ENCODE peak calls at places on chromosome 10, in six cellular contexts. N is ovary, Y is HepG2, L is heart right ventricle, J is upper lobe of right lung, H is aorta. R is an unnamed sample. For H3K27me3, the result is how much of the 10 kb centered on the place peaks cover.

GRCh38 chr10:123515661-123516060 is 150.5 kb upstream of the GPR26 start:
- DNase-seq in H (no peak), L (no peak), N (no peak), Y (no peak), J (no peak), R (no peak)

GRCh38 chr10:127372361-127372760 is 176.0 kb upstream of the INSYN2A start:
- DNase-seq in H (no peak), J (no peak), Y (no peak), L (no peak), N (no peak), R (no peak)

GRCh38 chr10:61923210-61924024 is 21.9 kb downstream of the ARID5B start:
- DNase-seq in Y (peak), N (no peak), H (no peak), L (no peak), J (no peak), R (peak)

GRCh38 chr10:78433722-78434535 is 400.3 kb downstream of the RPS24 start:
- DNase-seq in H (peak), L (no peak), Y (no peak), J (no peak), N (peak), R (no peak)

GRCh38 chr10:98778277-98778759 is 331.6 kb upstream of the HPS1 start:
- DNase-seq in L (no peak), J (no peak), N (no peak), Y (no peak), H (no peak), R (no peak)

GRCh38 chr10:18918545-18918944 is 130.1 kb upstream of the MALRD1 start:
- DNase-seq in H (no peak), L (no peak), Y (no peak), N (no peak), J (no peak), R (peak)

GRCh38 chr10:23994459-23995046 is 214.4 kb upstream of the KIAA1217 start:
- DNase-seq in Y (peak), N (peak), H (peak), J (no peak), L (peak), R (peak)

GRCh38 chr10:1359599-1359955 is 303.4 kb downstream of the WDR37 start:
- DNase-seq in L (no peak), J (peak), N (no peak), H (no peak), Y (no peak), R (no peak)

GRCh38 chr10:25561761-25562160 is 372.3 kb upstream of the MYO3A start:
- DNase-seq in Y (no peak), J (no peak), H (no peak), L (no peak), N (no peak), R (no peak)

GRCh38 chr10:91194497-91195179 is 25.8 kb upstream of the PCGF5 start:
- DNase-seq in J (no peak), H (no peak), N (no peak), L (no peak), Y (no peak), R (no peak)

GRCh38 chr10:43265799-43266721 is 805 bp downstream of the RASGEF1A start:
- DNase-seq in Y (peak), J (peak), N (no peak), L (no peak), H (no peak), R (no peak)

GRCh38 chr10:22740180-22740579 is 25.8 kb upstream of the PIP4K2A start:
- DNase-seq in J (no peak), Y (peak), H (no peak), N (no peak), L (no peak), R (no peak)

GRCh38 chr10:98013122-98013521 is 17.3 kb downstream of the CRTAC1 start:
- DNase-seq in N (no peak), L (no peak), Y (no peak), J (no peak), H (no peak), R (no peak)

GRCh38 chr10:51861731-51862130 is 162.3 kb upstream of the CSTF2T start:
- DNase-seq in L (no peak), J (no peak), N (no peak), Y (no peak), H (no peak), R (no peak)

GRCh38 chr10:72248477-72249151 is 25.1 kb upstream of the DDIT4 start:
- DNase-seq in J (peak), N (peak), L (peak), H (peak), Y (peak), R (peak)

GRCh38 chr10:24444337-24444736 is 235.4 kb downstream of the KIAA1217 start:
- DNase-seq in N (no peak), L (no peak), H (no peak), Y (no peak), J (no peak), R (peak)

GRCh38 chr10:129680661-129681344 is 213.8 kb downstream of the MGMT start:
- DNase-seq in J (no peak), H (no peak), L (no peak), Y (no peak), N (no peak), R (no peak)

GRCh38 chr10:44651834-44652233 is 259.3 kb upstream of the TMEM72 start:
- DNase-seq in H (no peak), Y (no peak), J (no peak), L (no peak), N (no peak), R (no peak)

GRCh38 chr10:123011987-123012386 is 3.2 kb downstream of the ACADSB start:
- DNase-seq in H (no peak), L (no peak), N (no peak), J (no peak), Y (no peak), R (no peak)

GRCh38 chr10:76946268-76946667 is 691.3 kb downstream of the KCNMA1 start:
- DNase-seq in H (no peak), J (no peak), N (no peak), Y (no peak), L (no peak), R (no peak)

GRCh38 chr10:118799779-118800178 is 45.0 kb upstream of the CACUL1 start:
- DNase-seq in N (no peak), Y (no peak), L (no peak), J (no peak), H (no peak), R (peak)

GRCh38 chr10:59825932-59826331 is 72.7 kb upstream of the MRLN start:
- DNase-seq in H (no peak), N (no peak), J (no peak), L (no peak), Y (no peak), R (no peak)

GRCh38 chr10:44985175-44985681 is 6.6 kb upstream of the DEPP1 start:
- DNase-seq in H (no peak), L (no peak), Y (no peak), J (no peak), N (peak), R (no peak)

GRCh38 chr10:71045188-71045841 is 156.9 kb upstream of the PCBD1 start:
- DNase-seq in N (no peak), L (no peak), J (no peak), H (peak), Y (no peak), R (no peak)

GRCh38 chr10:93478873-93479272 is 3.3 kb downstream of the MYOF start:
- DNase-seq in L (no peak), J (no peak), Y (no peak), N (no peak), H (no peak), R (no peak)

GRCh38 chr10:15224948-15225347 is 56.5 kb upstream of the NMT2 start:
- DNase-seq in N (no peak), J (no peak), L (no peak), Y (no peak), H (no peak), R (no peak)

GRCh38 chr10:12042409-12042796 is 206 bp downstream of the UPF2 start:
- DNase-seq in Y (no peak), L (peak), H (peak), N (no peak), J (peak), R (no peak)

DNA sequence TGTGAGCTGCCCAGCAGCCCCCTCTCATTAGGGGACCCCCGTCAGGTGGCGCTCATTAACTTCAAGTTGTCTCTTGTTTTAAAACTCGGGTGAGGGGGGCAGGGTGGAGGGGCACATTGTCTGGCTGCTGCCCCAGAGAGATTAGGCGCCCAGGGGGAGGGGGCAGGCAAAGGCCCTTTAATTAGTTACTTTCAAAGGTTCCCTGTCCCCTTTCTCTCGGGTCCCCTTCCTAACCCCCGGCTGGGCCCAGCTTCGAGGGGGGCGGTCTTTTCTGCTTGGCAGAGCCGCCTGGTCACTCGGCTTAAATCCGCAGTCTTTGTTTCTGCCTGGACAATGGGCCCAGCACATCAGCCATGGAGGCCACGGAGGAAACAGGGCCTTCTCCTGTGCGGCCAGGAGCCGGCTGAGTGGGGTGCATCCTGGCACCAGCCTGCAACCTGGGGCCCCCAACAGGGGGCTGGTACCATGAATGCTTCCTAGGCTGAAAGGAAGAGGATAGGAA is 38.9 kb upstream of the SLF2 start:
- DNase-seq in J (no peak), Y (no peak), L (no peak), H (peak), N (no peak), R (no peak)
- H3K27me3 ChIP-seq in J (under half), Y (under half), L (half or more), H (under half), N (under half), R (half or more)

GRCh38 chr10:83127942-83128575 is 1011.2 kb upstream of the GHITM start:
- DNase-seq in H (no peak), L (no peak), Y (no peak), J (no peak), N (no peak), R (peak)
- H3K27me3 ChIP-seq in H (under half), L (under half), Y (under half), J (under half), N (under half), R (under half)

DNA sequence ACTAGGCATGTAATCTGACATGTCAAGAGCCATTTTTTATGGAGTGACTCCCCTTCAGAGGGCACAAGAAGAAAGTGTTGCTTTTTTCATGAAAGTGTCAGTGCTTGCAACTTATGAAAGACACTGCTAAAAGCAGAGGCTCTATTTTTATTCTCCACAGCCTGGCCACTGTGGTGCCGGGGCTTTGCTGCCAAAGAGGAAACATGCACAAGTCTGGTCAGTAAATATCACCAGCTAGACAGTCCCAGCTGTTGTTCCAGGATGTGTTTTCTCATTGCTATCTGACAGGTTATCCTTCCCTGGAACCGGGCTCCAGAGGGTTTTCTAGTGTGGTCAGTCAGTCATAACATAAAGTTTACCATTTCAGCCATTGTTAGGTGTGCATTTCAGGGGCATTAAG is 180.7 kb upstream of the PITRM1 start:
- DNase-seq in J (no peak), Y (no peak), H (no peak), L (no peak), N (no peak), R (no peak)
- H3K27me3 ChIP-seq in J (under half), Y (under half), H (under half), L (under half), N (under half), R (under half)

DNA sequence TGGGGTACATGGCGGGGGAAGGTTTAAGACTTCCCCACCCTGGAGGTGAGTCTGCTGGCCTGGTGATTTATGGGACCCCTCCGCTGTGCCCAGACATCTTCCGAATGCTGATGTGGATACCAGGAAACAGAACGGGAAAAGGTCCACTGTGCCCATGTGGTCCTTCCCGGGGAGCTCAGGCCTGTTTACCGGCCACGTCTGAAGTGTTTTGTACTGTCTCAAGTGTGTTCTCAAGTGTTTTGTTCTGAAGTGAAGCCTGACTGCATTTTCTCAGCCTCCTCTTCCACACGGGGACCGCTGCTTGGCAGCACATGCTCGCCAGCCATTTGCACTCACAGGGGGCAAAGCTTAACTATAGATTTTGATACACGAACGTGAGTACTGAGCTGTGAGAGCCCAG is 127.2 kb downstream of the TEX36 start:
- DNase-seq in L (no peak), Y (no peak), H (no peak), J (no peak), N (no peak), R (no peak)
- H3K27me3 ChIP-seq in L (under half), Y (under half), H (under half), J (under half), N (under half), R (under half)

GRCh38 chr10:29883231-29883630 is 176.2 kb downstream of the JCAD start:
- DNase-seq in L (no peak), J (no peak), H (no peak), Y (no peak), N (no peak), R (no peak)
- H3K27me3 ChIP-seq in L (under half), J (under half), H (under half), Y (under half), N (under half), R (under half)

GRCh38 chr10:121450247-121450646 is 148.0 kb downstream of the FGFR2 start:
- DNase-seq in J (no peak), L (no peak), N (no peak), H (no peak), Y (no peak), R (no peak)

GRCh38 chr10:121453160-121453559 is 145.1 kb downstream of the FGFR2 start:
- DNase-seq in L (no peak), H (no peak), N (no peak), Y (no peak), J (no peak), R (no peak)

GRCh38 chr10:121455377-121455776 is 142.9 kb downstream of the FGFR2 start:
- DNase-seq in H (no peak), Y (no peak), L (no peak), J (no peak), N (no peak), R (no peak)

GRCh38 chr10:121454776-121455175 is 143.5 kb downstream of the FGFR2 start:
- DNase-seq in Y (no peak), J (no peak), N (no peak), L (no peak), H (no peak), R (no peak)

GRCh38 chr10:121452581-121452980 is 145.7 kb downstream of the FGFR2 start:
- DNase-seq in L (no peak), Y (no peak), N (no peak), H (no peak), J (no peak), R (no peak)
- H3K27me3 ChIP-seq in L (under half), Y (under half), N (under half), H (under half), J (under half), R (under half)